ENCODE peak calls at places on chromosomes 6 and 20, in four cellular contexts. O is H1, M is H9, B is IMR-90. T is an unnamed sample.

GRCh38 chr6:28758046-28758817 is 165.6 kb downstream of the TRIM27 start:
- DNase-seq in O (peak), M (peak), B (peak), T (peak)

GRCh38 chr6:112298021-112298745 is 43.8 kb upstream of the LAMA4 start:
- DNase-seq in M (no peak), B (peak), O (no peak), T (no peak)

GRCh38 chr6:46327769-46328168 is 157.0 kb upstream of the ENPP5 start:
- DNase-seq in M (no peak), B (no peak), O (no peak), T (no peak)

GRCh38 chr20:47698142-47698541 is 87.1 kb downstream of the SULF2 start:
- DNase-seq in M (no peak), B (no peak), O (no peak), T (no peak)

GRCh38 chr6:80642452-80642851 is 536.0 kb downstream of the BCKDHB start:
- DNase-seq in M (no peak), B (peak), O (no peak), T (no peak)

GRCh38 chr6:26319405-26320128 is 45.4 kb upstream of the BTN3A2 start:
- DNase-seq in O (no peak), B (no peak), M (peak), T (peak)

GRCh38 chr20:46461808-46462207 is 51.6 kb downstream of the ZNF334 start:
- DNase-seq in M (no peak), O (no peak), B (no peak), T (no peak)

GRCh38 chr6:4342407-4343137 is 207.2 kb upstream of the ECI2 start:
- DNase-seq in M (no peak), B (peak), O (no peak), T (no peak)

GRCh38 chr20:46139908-46140482 is 21.9 kb downstream of the CD40 start:
- DNase-seq in O (no peak), B (no peak), M (no peak), T (no peak)

DNA sequence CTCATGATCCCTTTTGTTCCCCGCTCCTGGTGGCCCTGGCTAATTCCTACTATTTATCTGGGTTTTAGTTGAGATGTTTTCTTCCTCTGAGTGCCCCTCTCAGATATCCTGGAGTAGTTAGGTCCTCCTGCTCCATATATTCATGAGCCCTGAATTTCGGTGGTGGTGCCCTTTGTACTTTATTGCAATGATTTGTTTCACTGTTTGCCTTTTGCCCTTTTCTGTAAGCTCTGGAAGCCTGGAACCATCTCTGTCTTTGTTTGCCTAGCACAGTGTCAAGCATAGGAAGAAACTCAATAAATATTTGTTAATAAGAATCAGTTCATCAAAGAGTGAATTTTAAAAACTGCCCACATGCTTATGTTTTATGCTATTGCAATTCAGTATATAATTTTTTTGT is 144.9 kb downstream of the DNAH8 start:
- DNase-seq in B (no peak), O (no peak), M (no peak), T (no peak)
- H3K56ac ChIP-seq in B (no peak), O (no peak), M (no peak), T (no peak)

DNA sequence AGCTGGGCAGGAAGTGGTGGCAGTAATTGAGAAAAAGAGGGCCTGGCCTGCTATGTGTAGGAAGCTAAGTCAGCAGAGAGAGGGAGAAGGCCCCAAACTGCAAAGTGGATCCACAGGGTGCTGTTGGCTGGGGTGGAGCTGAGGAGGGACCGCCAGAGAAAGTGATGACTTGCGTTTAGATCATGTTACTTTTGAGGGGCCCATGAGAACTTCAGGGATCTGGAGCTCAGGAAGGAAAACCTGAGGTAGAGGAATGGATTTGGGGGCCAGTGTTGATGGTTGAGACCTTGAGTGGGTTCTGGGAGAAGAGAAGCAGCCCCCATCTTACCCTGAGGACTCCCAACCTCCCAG is 155.5 kb downstream of the MRPL14 start:
- DNase-seq in B (no peak), O (no peak), M (no peak), T (no peak)
- H3K56ac ChIP-seq in B (no peak), O (no peak), M (no peak), T (no peak)

GRCh38 chr6:31927868-31928671 is 553 bp downstream of the C2 start:
- DNase-seq in O (no peak), M (no peak), B (no peak), T (no peak)
- H3K56ac ChIP-seq in O (no peak), M (no peak), B (no peak), T (peak)

DNA sequence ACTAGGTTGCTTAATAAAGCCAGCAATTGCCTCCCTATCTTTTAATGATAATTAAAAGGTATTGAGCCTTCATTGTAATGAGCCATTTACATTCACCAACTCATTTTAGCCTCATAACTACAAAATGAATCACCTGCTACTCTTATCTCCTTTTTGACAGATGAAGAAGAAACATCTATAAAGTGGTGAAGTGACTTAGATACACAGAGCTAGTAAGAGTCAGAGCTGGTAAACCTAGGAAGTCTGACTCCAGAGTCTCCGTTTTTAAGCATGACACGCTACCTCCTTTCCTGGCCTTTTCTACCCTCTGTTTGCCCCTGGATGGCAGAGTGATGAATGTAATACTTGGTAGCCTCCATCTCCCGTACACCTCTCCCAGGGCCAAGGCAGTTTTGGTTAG is 93.5 kb downstream of the SPTLC3 start:
- DNase-seq in O (no peak), B (peak), M (no peak), T (no peak)
- H3K56ac ChIP-seq in O (no peak), B (no peak), M (no peak), T (no peak)

GRCh38 chr6:129340983-129341382 is 369.0 kb downstream of the ARHGAP18 start:
- DNase-seq in M (no peak), O (no peak), B (peak), T (no peak)
- H3K56ac ChIP-seq in M (no peak), O (no peak), B (no peak), T (no peak)

GRCh38 chr6:67300430-67301040 is 1334.5 kb upstream of the ADGRB3 start:
- DNase-seq in O (no peak), M (no peak), B (no peak), T (no peak)
- H3K56ac ChIP-seq in O (no peak), M (no peak), B (no peak), T (no peak)

GRCh38 chr20:62347445-62347844 is 19.7 kb downstream of the LAMA5 start:
- DNase-seq in O (no peak), M (no peak), B (no peak), T (no peak)
- H3K56ac ChIP-seq in O (no peak), M (no peak), B (no peak), T (no peak)

GRCh38 chr20:21539512-21539911 is 25.6 kb upstream of the NKX2-2 start:
- DNase-seq in O (no peak), M (no peak), B (no peak), T (no peak)
- H3K56ac ChIP-seq in O (no peak), M (no peak), B (no peak), T (no peak)

GRCh38 chr20:44396790-44397189 is 41.3 kb downstream of the HNF4A start:
- DNase-seq in M (no peak), B (no peak), O (no peak), T (no peak)

GRCh38 chr20:44399446-44399845 is 43.9 kb downstream of the HNF4A start:
- DNase-seq in O (no peak), M (no peak), B (no peak), T (no peak)

GRCh38 chr20:44396369-44396768 is 40.9 kb downstream of the HNF4A start:
- DNase-seq in O (no peak), M (no peak), B (no peak), T (no peak)

GRCh38 chr20:44395963-44396340 is 40.5 kb downstream of the HNF4A start:
- DNase-seq in O (no peak), M (no peak), B (no peak), T (no peak)

GRCh38 chr20:44398303-44398702 is 42.8 kb downstream of the HNF4A start:
- DNase-seq in B (peak), O (no peak), M (no peak), T (no peak)
- H3K56ac ChIP-seq in B (no peak), O (no peak), M (no peak), T (no peak)

GRCh38 chr6:150739711-150740349 is 125.7 kb upstream of the MTHFD1L start:
- DNase-seq in M (no peak), B (no peak), O (no peak), T (no peak)
- H3K56ac ChIP-seq in M (no peak), B (no peak), O (no peak), T (no peak)